ENCODE peak calls at places on chromosomes 12 and 14, in nine cellular contexts. D is MM.1S; T is CD8-positive, alpha-beta T cell; U is HFF-Myc; E is heart left ventricle; L is fibroblast of pulmonary artery; Z is thoracic aorta; V is Peyer's patch; X is cardiac fibroblast. O is an unnamed sample.

GRCh38 chr12:25960176-25960575 is 1.7 kb downstream of the RASSF8 start:
- DNase-seq in D (peak; percentile 12), T (no peak), U (no peak), E (peak; percentile 57), L (peak; percentile 60), Z (no peak), V (no peak), X (peak; percentile 51), O (peak; percentile 47)

GRCh38 chr12:54021432-54022013 is 6.7 kb upstream of the HOXC6 start:
- DNase-seq in D (no peak), T (no peak), U (no peak), E (no peak), L (no peak), Z (no peak), V (no peak), X (no peak), O (no peak)

GRCh38 chr12:20946732-20947131 is 136.2 kb downstream of the SLCO1B3 start:
- DNase-seq in D (peak; percentile 36), T (no peak), U (no peak), E (no peak), L (peak; percentile 10), Z (no peak), V (no peak), X (peak; percentile 54), O (peak; percentile 52)

GRCh38 chr12:46361667-46362034 is 10.9 kb downstream of the SLC38A2 start:
- DNase-seq in D (peak; percentile 2), T (no peak), U (no peak), E (no peak), L (peak; percentile 33), Z (no peak), V (no peak), X (no peak), O (peak; percentile 27)

GRCh38 chr12:42296503-42297109 is 29.3 kb downstream of the ZCRB1 start:
- DNase-seq in D (peak; percentile 61), T (no peak), U (peak; percentile 5), E (no peak), L (peak; percentile 20), Z (no peak), V (no peak), X (peak; percentile 34), O (peak; percentile 26)

GRCh38 chr12:9806714-9807113 is 20.6 kb upstream of the KLRF1 start:
- DNase-seq in D (no peak), T (no peak), U (no peak), E (no peak), L (no peak), Z (no peak), V (no peak), X (no peak), O (no peak)

GRCh38 chr12:114213055-114213561 is 192.8 kb downstream of the TBX5 start:
- DNase-seq in D (no peak), T (no peak), U (no peak), E (peak; percentile 45), L (no peak), Z (no peak), V (no peak), X (no peak), O (no peak)

GRCh38 chr12:26460361-26460760 is 265.0 kb downstream of the SSPN start:
- DNase-seq in D (no peak), T (no peak), U (no peak), E (no peak), L (no peak), Z (no peak), V (no peak), X (no peak), O (no peak)

GRCh38 chr12:113231275-113232231 is 10.3 kb downstream of the TPCN1 start:
- DNase-seq in D (no peak), T (no peak), U (no peak), E (no peak), L (peak; percentile 72), Z (no peak), V (no peak), X (no peak), O (peak; percentile 91)

GRCh38 chr14:92916201-92916600 is 6.7 kb upstream of the CHGA start:
- DNase-seq in D (no peak), T (no peak), U (no peak), E (no peak), L (no peak), Z (no peak), V (no peak), X (no peak), O (no peak)

GRCh38 chr14:74293621-74294020 is 9.1 kb downstream of the ABCD4 start:
- DNase-seq in D (no peak), T (no peak), U (no peak), E (no peak), L (no peak), Z (no peak), V (no peak), X (no peak), O (no peak)

GRCh38 chr14:74286736-74287135 is 16.0 kb downstream of the ABCD4 start:
- DNase-seq in D (no peak), T (no peak), U (no peak), E (no peak), L (no peak), Z (no peak), V (no peak), X (no peak), O (no peak)

GRCh38 chr14:74289801-74290200 is 12.9 kb downstream of the ABCD4 start:
- DNase-seq in D (no peak), T (no peak), U (no peak), E (no peak), L (no peak), Z (no peak), V (no peak), X (no peak), O (no peak)

GRCh38 chr14:74292061-74292460 is 10.7 kb downstream of the ABCD4 start:
- DNase-seq in D (no peak), T (no peak), U (no peak), E (no peak), L (no peak), Z (no peak), V (no peak), X (no peak), O (no peak)

DNA sequence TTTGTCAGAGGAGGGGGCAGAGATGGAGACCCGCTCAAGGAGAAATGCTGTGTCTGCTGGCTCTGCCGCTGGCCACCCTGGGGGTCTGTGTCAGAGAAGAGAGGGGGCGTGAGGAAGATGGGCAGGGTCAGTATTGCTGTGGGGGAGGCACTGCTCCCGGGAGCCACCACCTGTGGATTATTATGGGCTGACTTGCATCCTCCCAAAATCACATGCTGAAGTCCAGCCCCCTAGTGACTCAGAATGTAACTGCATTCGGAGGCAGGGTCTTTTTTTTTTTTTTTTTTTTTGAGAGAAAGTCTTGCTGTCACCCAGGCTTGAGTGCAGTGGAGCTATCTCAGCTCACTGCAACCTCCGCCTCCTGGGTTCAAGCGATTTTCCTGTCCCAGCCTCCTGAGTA is 12.3 kb downstream of the ABCD4 start:
- DNase-seq in D (peak; percentile 9), T (no peak), U (no peak), E (no peak), L (peak; percentile 36), Z (no peak), V (no peak), X (peak; percentile 45), O (peak; percentile 53)
- TF ChIP-seq CTCF in D (peak; percentile 25), T (peak; percentile 56), U (peak; percentile 55), E (peak; percentile 48), L (peak; percentile 51), Z (peak; percentile 26), V (peak; percentile 14), X (peak; percentile 50), O (peak; percentile 68)

GRCh38 chr14:32202941-32203882 is at the start of gene RNU6-8:
- DNase-seq in D (peak; percentile 83), T (peak; percentile 66), U (peak; percentile 53), E (peak; percentile 94), L (peak; percentile 88), Z (peak; percentile 9), V (peak; percentile 89), X (peak; percentile 89), O (peak; percentile 93)

GRCh38 chr14:32201816-32202467 is at the start of gene RNU6-7:
- DNase-seq in D (no peak), T (peak; percentile 18), U (no peak), E (peak; percentile 24), L (peak; percentile 21), Z (no peak), V (no peak), X (no peak), O (no peak)

GRCh38 chr14:32200368-32201195 is 1.3 kb upstream of the RNU6-7 start:
- DNase-seq in D (peak; percentile 28), T (no peak), U (no peak), E (no peak), L (no peak), Z (no peak), V (no peak), X (no peak), O (no peak)

GRCh38 chr14:32202468-32202865 is 602 bp downstream of the RNU6-8 start:
- DNase-seq in D (no peak), T (no peak), U (no peak), E (no peak), L (no peak), Z (no peak), V (no peak), X (peak; percentile 54), O (peak; percentile 56)

DNA sequence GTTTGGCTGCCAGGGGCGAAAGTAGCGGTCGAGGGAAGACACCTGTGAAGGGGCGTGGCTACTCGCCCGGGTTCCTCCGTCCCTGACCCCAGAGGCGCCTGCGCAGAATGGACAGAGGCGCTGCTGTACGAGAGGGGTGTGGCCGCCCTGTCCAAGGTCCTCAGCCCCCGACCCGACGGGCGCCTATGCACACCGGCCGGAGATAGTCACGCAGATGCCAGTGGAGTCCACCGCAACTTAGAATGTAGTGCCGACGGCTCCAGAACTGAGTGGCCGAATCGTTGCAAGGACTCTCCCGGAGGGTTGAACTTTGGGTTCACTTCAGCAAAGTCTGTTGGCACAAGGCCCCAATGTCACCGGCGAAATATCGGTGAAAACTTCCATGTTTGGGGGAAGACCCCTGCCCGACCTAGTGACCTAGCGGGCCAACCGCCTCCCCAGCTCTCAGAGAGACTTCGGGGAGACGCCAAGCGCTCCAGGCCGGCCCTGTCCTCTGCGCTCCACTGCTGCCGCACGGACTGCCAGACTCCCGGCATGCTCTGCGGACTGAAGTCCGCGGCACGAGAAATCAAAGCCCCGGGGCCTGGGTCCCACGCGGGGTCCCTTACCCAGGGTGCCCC is 539 bp upstream of the RNU6-7 start:
- DNase-seq in D (peak; percentile 83), T (peak; percentile 37), U (no peak), E (peak; percentile 92), L (peak; percentile 55), Z (peak; percentile 32), V (peak; percentile 92), X (peak; percentile 59), O (peak; percentile 68)
- H3K4me3 ChIP-seq in D (peak overlapping the region; percentile 66), T (peak overlapping the region; percentile 92), U (peak overlapping the region; percentile 68), E (peak overlapping the region; percentile 72), L (peak overlapping the region; percentile 70), Z (peak overlapping the region; percentile 82), V (peak overlapping the region; percentile 72), X (peak overlapping the region; percentile 67), O (peak overlapping the region; percentile 72)

GRCh38 chr12:51819851-51820720 is 28.4 kb downstream of the FIGNL2 start:
- DNase-seq in D (no peak), T (no peak), U (no peak), E (no peak), L (no peak), Z (no peak), V (no peak), X (peak; percentile 22), O (no peak)
- TF ChIP-seq CTCF in D (no peak), T (no peak), U (no peak), E (no peak), L (no peak), Z (no peak), V (no peak), X (no peak), O (no peak)

DNA sequence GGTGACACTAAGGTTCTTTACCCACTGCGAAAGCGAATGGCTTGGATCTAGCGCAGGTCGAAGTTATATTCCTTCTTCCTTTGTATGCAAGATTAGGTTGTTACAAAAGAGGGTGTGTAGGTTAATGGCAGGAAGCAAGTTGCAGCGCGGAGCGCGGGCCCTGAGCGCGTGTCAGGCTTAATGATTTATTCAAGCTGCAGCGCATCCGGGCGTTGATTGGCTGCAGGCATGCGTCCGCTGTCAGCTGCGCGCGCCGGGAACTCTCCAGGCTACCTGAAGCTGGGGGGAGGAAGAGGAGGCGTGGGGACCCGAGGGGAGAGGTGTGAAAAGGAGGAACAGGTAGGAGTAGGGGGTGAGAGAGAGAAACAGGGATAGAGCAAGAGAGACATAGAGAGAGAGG is 7.4 kb downstream of the ASCL1 start:
- DNase-seq in D (no peak), T (no peak), U (no peak), E (no peak), L (no peak), Z (no peak), V (peak; percentile 57), X (no peak), O (no peak)
- H3K4me3 ChIP-seq in D (no peak overlapping the region), T (no peak overlapping the region), U (no peak overlapping the region), E (no peak overlapping the region), L (no peak overlapping the region), Z (no peak overlapping the region), V (no peak overlapping the region), X (no peak overlapping the region), O (no peak overlapping the region)

O was measured in choroid plexus epithelial cell.